ENCODE peak calls at places on chromosomes 3 and 15, in eight cellular contexts. P, C, N, F, M, Z, K and Q are unnamed samples.

GRCh38 chr3:132231633-132232032 is 85.6 kb upstream of the ACP3 start:
- DNase-seq in P (peak), C (no peak), N (peak), F (no peak), M (peak), Z (no peak), K (no peak), Q (peak)

GRCh38 chr3:174229916-174230315 is 629.2 kb upstream of the NAALADL2 start:
- DNase-seq in P (no peak), C (no peak), N (peak), F (no peak), M (no peak), Z (no peak), K (no peak), Q (peak)

GRCh38 chr3:194250104-194251002 is 100.8 kb downstream of the CPN2 start:
- DNase-seq in P (no peak), C (no peak), N (peak), F (peak), M (no peak), Z (no peak), K (peak), Q (no peak)

GRCh38 chr15:101543431-101543830 is 53.9 kb upstream of the PCSK6 start:
- DNase-seq in P (no peak), C (no peak), N (no peak), F (no peak), M (no peak), Z (no peak), K (peak), Q (no peak)

GRCh38 chr15:66749841-66750575 is 48.0 kb downstream of the SMAD6 start:
- DNase-seq in P (peak), C (no peak), N (peak), F (no peak), M (no peak), Z (no peak), K (no peak), Q (no peak)

GRCh38 chr3:19103510-19103909 is 44.8 kb upstream of the KCNH8 start:
- DNase-seq in P (no peak), C (no peak), N (no peak), F (no peak), M (no peak), Z (no peak), K (no peak), Q (no peak)

GRCh38 chr3:139106013-139106932 is 61.6 kb upstream of the PRR23C start:
- DNase-seq in P (no peak), C (no peak), N (no peak), F (no peak), M (no peak), Z (no peak), K (no peak), Q (no peak)

GRCh38 chr3:171790898-171791694 is 19.2 kb downstream of the PLD1 start:
- DNase-seq in P (peak), C (no peak), N (peak), F (no peak), M (peak), Z (no peak), K (no peak), Q (no peak)

GRCh38 chr3:42476225-42477160 is 25.9 kb upstream of the VIPR1 start:
- DNase-seq in P (no peak), C (no peak), N (peak), F (no peak), M (no peak), Z (no peak), K (peak), Q (no peak)

GRCh38 chr3:187902041-187902471 is 156.8 kb upstream of the BCL6 start:
- DNase-seq in P (no peak), C (peak), N (no peak), F (no peak), M (no peak), Z (no peak), K (no peak), Q (no peak)

GRCh38 chr3:188001052-188001567 is 152.8 kb upstream of the LPP start:
- DNase-seq in P (no peak), C (no peak), N (no peak), F (no peak), M (no peak), Z (no peak), K (no peak), Q (no peak)

GRCh38 chr15:89469331-89470107 is 26.9 kb downstream of the RHCG start:
- DNase-seq in P (no peak), C (no peak), N (no peak), F (no peak), M (no peak), Z (no peak), K (no peak), Q (no peak)

GRCh38 chr3:71503525-71504249 is 79.8 kb downstream of the FOXP1 start:
- DNase-seq in P (peak), C (no peak), N (peak), F (no peak), M (no peak), Z (no peak), K (no peak), Q (peak)

GRCh38 chr15:93200448-93201226 is 111.6 kb upstream of the RGMA start:
- DNase-seq in P (no peak), C (no peak), N (no peak), F (no peak), M (no peak), Z (no peak), K (peak), Q (no peak)

GRCh38 chr3:57791245-57791644 is 35.1 kb downstream of the SLMAP start:
- DNase-seq in P (peak), C (no peak), N (peak), F (no peak), M (peak), Z (no peak), K (no peak), Q (no peak)

GRCh38 chr3:188834349-188834748 is 337.4 kb upstream of the TPRG1 start:
- DNase-seq in P (no peak), C (no peak), N (no peak), F (no peak), M (no peak), Z (peak), K (no peak), Q (no peak)

GRCh38 chr15:69659454-69660050 is 206.9 kb downstream of the RPLP1 start:
- DNase-seq in P (no peak), C (no peak), N (no peak), F (no peak), M (no peak), Z (no peak), K (peak), Q (no peak)

GRCh38 chr15:79089331-79089889 is 1.2 kb downstream of the RASGRF1 start:
- DNase-seq in P (no peak), C (no peak), N (no peak), F (peak), M (no peak), Z (no peak), K (peak), Q (no peak)

GRCh38 chr3:16069149-16069922 is 105.1 kb upstream of the GALNT15 start:
- DNase-seq in P (peak), C (no peak), N (peak), F (no peak), M (peak), Z (no peak), K (no peak), Q (peak)

GRCh38 chr3:143128212-143128611 is 8.6 kb downstream of the CHST2 start:
- DNase-seq in P (no peak), C (no peak), N (no peak), F (no peak), M (peak), Z (no peak), K (no peak), Q (no peak)

GRCh38 chr3:157077565-157077991 is 82.4 kb downstream of the CCNL1 start:
- DNase-seq in P (no peak), C (no peak), N (peak), F (peak), M (no peak), Z (no peak), K (no peak), Q (peak)

GRCh38 chr15:73620078-73620477 is 13.1 kb downstream of the NPTN start:
- DNase-seq in P (no peak), C (no peak), N (no peak), F (no peak), M (no peak), Z (no peak), K (no peak), Q (no peak)

GRCh38 chr3:40009991-40010390 is 200.6 kb downstream of the MYRIP start:
- DNase-seq in P (no peak), C (no peak), N (no peak), F (no peak), M (no peak), Z (no peak), K (no peak), Q (no peak)

GRCh38 chr3:42013652-42014442 is 51.9 kb upstream of the ULK4 start:
- DNase-seq in P (no peak), C (peak), N (no peak), F (peak), M (peak), Z (peak), K (peak), Q (no peak)

GRCh38 chr3:113231827-113232253 is 20.5 kb downstream of the BOC start:
- DNase-seq in P (peak), C (no peak), N (peak), F (no peak), M (peak), Z (no peak), K (peak), Q (peak)

GRCh38 chr3:4899654-4900236 is 79.5 kb upstream of the BHLHE40 start:
- DNase-seq in P (peak), C (no peak), N (no peak), F (no peak), M (no peak), Z (no peak), K (no peak), Q (no peak)

GRCh38 chr3:12675115-12675810 is 11.3 kb upstream of the RAF1 start:
- DNase-seq in P (no peak), C (no peak), N (no peak), F (no peak), M (no peak), Z (no peak), K (no peak), Q (no peak)